ENCODE peak calls at places on chromosome 12, in six cellular contexts. H, K, X, E, B and C are unnamed samples.

GRCh38 chr12:85441740-85442139 is 161.7 kb downstream of the ALX1 start:
- DNase-seq in X (peak; percentile 49), K (no peak), H (no peak), B (no peak), E (no peak), C (no peak)

GRCh38 chr12:19186722-19187661 is 57.5 kb downstream of the PLEKHA5 start:
- DNase-seq in E (no peak), B (no peak), H (no peak), K (no peak), X (peak; percentile 59), C (no peak)

GRCh38 chr12:12357697-12358476 is 1.0 kb downstream of the BORCS5 start:
- DNase-seq in E (no peak), X (no peak), B (no peak), H (no peak), K (no peak), C (no peak)

GRCh38 chr12:45051490-45052105 is 699 bp upstream of the DBX2 start:
- DNase-seq in E (no peak), X (no peak), B (no peak), H (no peak), K (no peak), C (no peak)

GRCh38 chr12:52069410-52070242 is at the start of gene ATG101:
- DNase-seq in H (peak; percentile 91), E (peak; percentile 89), B (peak; percentile 97), X (peak; percentile 98), K (peak; percentile 82), C (peak; percentile 94)

GRCh38 chr12:3578557-3578956 is 87.6 kb downstream of the PRMT8 start:
- DNase-seq in X (no peak), E (no peak), K (no peak), B (no peak), H (no peak), C (peak; percentile 3)

GRCh38 chr12:97758102-97758501 is 295.5 kb downstream of the RMST start:
- DNase-seq in E (no peak), B (no peak), X (no peak), H (no peak), K (no peak), C (no peak)

GRCh38 chr12:27524839-27525238 is 833 bp downstream of the PPFIBP1 start:
- DNase-seq in H (no peak), K (no peak), B (no peak), E (peak; percentile 40), X (peak; percentile 10), C (no peak)

GRCh38 chr12:12804011-12804410 is 9.1 kb upstream of the DDX47 start:
- DNase-seq in K (no peak), B (no peak), E (peak; percentile 67), H (no peak), X (peak; percentile 90), C (no peak)

GRCh38 chr12:53052419-53053222 is 2.8 kb downstream of the TNS2 start:
- DNase-seq in X (peak; percentile 77), B (no peak), H (peak; percentile 84), K (no peak), E (peak; percentile 96), C (peak; percentile 92)

GRCh38 chr12:113075137-113075683 is 18.7 kb downstream of the DTX1 start:
- DNase-seq in X (no peak), H (peak; percentile 30), E (no peak), B (peak; percentile 86), K (no peak), C (no peak)

GRCh38 chr12:57740656-57741412 is 2.3 kb upstream of the AGAP2 start:
- DNase-seq in E (no peak), H (no peak), X (no peak), K (peak; percentile 78), B (peak; percentile 92), C (no peak)

GRCh38 chr12:18556081-18556645 is 181.6 kb downstream of the PLCZ1 start:
- DNase-seq in H (no peak), X (no peak), K (no peak), E (no peak), B (no peak), C (no peak)

GRCh38 chr12:97756066-97756701 is 293.6 kb downstream of the RMST start:
- DNase-seq in X (no peak), K (no peak), H (no peak), B (no peak), E (no peak), C (no peak)

GRCh38 chr12:52041695-52042123 is 9.5 kb upstream of the NR4A1 start:
- DNase-seq in K (no peak), E (no peak), H (no peak), X (peak; percentile 51), B (peak; percentile 88), C (no peak)

GRCh38 chr12:49131973-49132461 is 822 bp upstream of the TUBA1B start:
- DNase-seq in H (no peak), E (peak; percentile 62), B (no peak), K (no peak), X (no peak), C (no peak)

GRCh38 chr12:50734409-50735263 is 29.3 kb upstream of the ATF1 start:
- DNase-seq in H (no peak), B (no peak), K (no peak), X (peak; percentile 52), E (no peak), C (no peak)

GRCh38 chr12:24898185-24898584 is 50.7 kb downstream of the BCAT1 start:
- DNase-seq in X (no peak), E (no peak), H (no peak), K (no peak), B (no peak), C (no peak)
- H3K4me1 ChIP-seq in X (peaks cover 10% of the 10 kb centered on the region), E (no peaks in the 10 kb centered on the region), H (no peaks in the 10 kb centered on the region), K (peaks cover 7% of the 10 kb centered on the region), B (peaks cover 25% of the 10 kb centered on the region), C (peaks cover 25% of the 10 kb centered on the region)

DNA sequence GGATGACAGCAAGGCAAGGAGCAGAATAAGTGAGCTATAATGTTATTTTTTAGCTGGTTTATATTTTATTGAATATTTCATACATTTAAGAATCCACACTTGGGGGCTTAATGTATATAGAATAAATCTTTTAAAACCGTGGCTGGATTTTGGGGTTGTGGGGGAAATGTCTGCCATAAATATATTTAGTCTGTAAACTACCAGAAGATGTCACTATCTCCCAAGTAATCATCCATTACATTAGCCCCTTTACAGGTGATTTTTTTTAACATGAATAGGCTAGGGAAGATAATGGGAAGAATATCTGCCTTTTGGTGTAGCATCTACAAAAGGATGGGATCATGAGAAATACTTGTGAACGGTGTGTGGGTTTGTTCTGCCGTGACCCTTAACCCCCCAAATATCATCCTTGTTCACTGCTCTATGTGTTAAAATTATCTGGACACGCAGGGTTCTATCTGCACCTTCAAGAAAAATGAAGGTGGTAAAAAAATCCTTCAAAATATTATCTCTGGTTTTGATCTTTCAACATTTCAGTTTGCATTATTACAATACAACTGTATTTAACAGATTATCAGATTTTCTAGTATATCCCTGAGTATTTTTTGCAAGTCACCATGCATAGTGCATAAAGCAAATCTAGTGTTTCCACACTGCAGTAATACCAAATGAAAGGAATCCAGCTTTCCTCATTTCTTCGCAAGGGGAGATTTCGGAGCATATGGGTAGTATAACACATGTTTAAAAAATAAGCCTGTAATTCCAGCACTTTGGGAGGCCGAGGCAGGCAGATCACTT is 8.0 kb upstream of the SLC17A8 start:
- DNase-seq in E (no peak), B (no peak), H (no peak), K (no peak), X (peak; percentile 57), C (no peak)
- TF ChIP-seq CTCF in E (peak; percentile 17), B (no peak), H (no peak), K (no peak), X (peak; percentile 84), C (peak; percentile 33)

DNA sequence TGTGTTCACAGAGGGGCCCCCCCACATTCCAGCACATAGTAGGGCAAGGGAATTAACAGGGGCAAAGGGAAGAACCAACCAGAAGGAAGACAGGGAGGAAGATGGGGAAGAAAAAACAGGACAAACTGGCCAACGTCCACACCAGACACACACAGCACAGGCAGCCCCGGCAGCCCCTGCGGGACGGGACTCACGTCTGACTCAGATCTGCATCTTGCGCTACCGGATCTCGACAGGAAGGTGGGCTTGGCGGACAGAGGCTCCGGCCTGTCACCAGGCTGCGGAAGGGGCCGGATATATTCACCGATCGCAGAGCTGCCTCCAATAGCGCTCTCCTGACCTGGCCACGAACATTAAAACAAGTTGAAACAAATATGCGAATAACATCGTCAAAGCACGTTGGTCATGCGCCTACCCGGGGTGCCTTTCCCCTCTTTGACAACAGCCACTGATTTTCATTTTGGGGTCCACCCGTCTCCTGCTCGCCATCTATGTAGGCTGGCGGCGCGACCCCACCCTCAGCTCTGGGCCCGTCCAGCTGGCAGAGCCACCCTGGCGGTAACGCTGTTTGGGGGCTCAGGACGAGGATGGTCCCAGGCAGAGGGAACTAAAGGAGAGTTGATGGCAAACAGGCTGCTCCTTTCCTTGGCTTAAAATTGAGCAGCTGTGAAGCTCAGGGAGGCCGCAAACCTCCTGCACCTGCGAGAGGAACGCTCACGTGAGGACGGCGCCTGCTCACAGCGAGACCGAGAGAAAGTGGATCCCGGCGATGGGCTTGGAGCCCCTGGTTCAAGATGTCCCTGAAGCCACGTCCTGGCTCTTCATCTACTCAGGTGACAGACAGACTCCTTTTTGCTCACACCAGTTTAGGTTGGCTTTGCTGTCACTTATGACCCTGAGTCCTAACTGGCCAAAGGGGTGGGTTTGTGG is 113.6 kb downstream of the PIWIL1 start:
- DNase-seq in B (no peak), E (no peak), X (no peak), K (no peak), H (no peak), C (no peak)
- H3K9me3 ChIP-seq in B (no peaks in the 10 kb centered on the region), E (no peaks in the 10 kb centered on the region), X (no peaks in the 10 kb centered on the region), K (no peaks in the 10 kb centered on the region), H (no peaks in the 10 kb centered on the region), C (no peaks in the 10 kb centered on the region)

DNA sequence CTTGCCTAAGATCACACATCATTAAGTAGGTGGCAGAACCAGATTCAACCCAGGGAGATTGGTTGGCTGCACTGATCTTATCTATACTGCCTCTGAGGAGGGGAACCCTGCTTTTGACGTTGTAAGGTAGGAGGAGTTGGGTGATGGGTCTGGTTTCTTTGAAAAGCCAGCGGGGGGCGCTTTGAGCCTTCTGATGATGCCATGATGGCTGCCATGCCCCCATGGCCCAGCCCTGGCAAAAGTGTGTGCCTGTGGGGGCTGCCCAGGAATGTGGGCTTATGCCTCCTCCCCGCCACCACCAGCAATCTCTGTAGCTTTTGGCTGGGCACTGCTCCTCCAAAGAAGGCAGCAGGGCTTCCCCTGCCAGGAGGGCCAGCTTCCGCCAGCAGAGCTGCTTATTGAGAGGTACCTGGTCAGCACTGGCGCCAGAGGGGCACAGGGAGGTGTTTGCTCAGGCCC is 224.3 kb downstream of the SLC41A2 start:
- DNase-seq in K (no peak), H (no peak), X (peak; percentile 29), E (no peak), B (no peak), C (peak; percentile 67)
- H3K4me1 ChIP-seq in K (peaks cover 27% of the 10 kb centered on the region), H (no peaks in the 10 kb centered on the region), X (peaks cover 11% of the 10 kb centered on the region), E (no peaks in the 10 kb centered on the region), B (peaks cover 38% of the 10 kb centered on the region), C (peaks cover 23% of the 10 kb centered on the region)

GRCh38 chr12:96063046-96063445 is 27.7 kb upstream of the LTA4H start:
- DNase-seq in X (peak; percentile 44), H (no peak), K (no peak), B (no peak), E (no peak), C (no peak)
- TF ChIP-seq CTCF in X (peak; percentile 31), H (no peak), K (no peak), B (no peak), E (no peak), C (no peak)

GRCh38 chr12:60012659-60013058 is 416.8 kb downstream of the SLC16A7 start:
- DNase-seq in B (no peak), H (no peak), X (no peak), K (no peak), E (no peak), C (no peak)
- H3K9me3 ChIP-seq in B (no peaks in the 10 kb centered on the region), H (no peaks in the 10 kb centered on the region), X (no peaks in the 10 kb centered on the region), K (no peaks in the 10 kb centered on the region), E (no peaks in the 10 kb centered on the region), C (no peaks in the 10 kb centered on the region)